ENCODE peak calls at places on chromosomes 7 and 10, in five cellular contexts. M, U, H, A and K are unnamed samples.

GRCh38 chr7:50739744-50740455 is 42.8 kb downstream of the GRB10 start:
- DNase-seq in U (no peak), M (peak; percentile 60), H (no peak), A (no peak), K (no peak)

GRCh38 chr10:36779238-36779846 is 346.1 kb upstream of the ANKRD30A start:
- DNase-seq in M (no peak), H (peak; percentile 11), U (no peak), A (no peak), K (no peak)

GRCh38 chr10:132507956-132508490 is 29.6 kb upstream of the INPP5A start:
- DNase-seq in H (no peak), A (no peak), M (no peak), U (peak; percentile 39), K (peak; percentile 51)

GRCh38 chr7:69598487-69599148 is 343 bp downstream of the AUTS2 start:
- DNase-seq in H (no peak), M (no peak), A (no peak), U (peak; percentile 41), K (peak; percentile 26)

GRCh38 chr10:84783386-84783785 is 455.0 kb downstream of the CCSER2 start:
- DNase-seq in A (no peak), M (no peak), H (no peak), U (no peak), K (no peak)

GRCh38 chr10:99234067-99234738 is 1.4 kb downstream of the HPSE2 start:
- DNase-seq in H (peak; percentile 50), A (no peak), U (peak; percentile 66), M (no peak), K (peak; percentile 69)

GRCh38 chr10:6056411-6057135 is 5.6 kb downstream of the IL2RA start:
- DNase-seq in A (peak; percentile 11), U (no peak), H (no peak), M (no peak), K (no peak)

GRCh38 chr10:90930070-90930837 is 9.4 kb upstream of the ANKRD1 start:
- DNase-seq in M (no peak), H (no peak), U (peak; percentile 45), A (peak; percentile 89), K (no peak)

GRCh38 chr10:48750019-48750418 is 65.3 kb downstream of the WDFY4 start:
- DNase-seq in M (no peak), A (no peak), U (no peak), H (no peak), K (no peak)

GRCh38 chr7:82442492-82443043 is 1.0 kb downstream of the CACNA2D1 start:
- DNase-seq in H (no peak), M (no peak), U (no peak), A (no peak), K (peak; percentile 56)

GRCh38 chr7:122307228-122307619 is 2.7 kb upstream of the FEZF1 start:
- DNase-seq in A (no peak), U (no peak), M (no peak), H (no peak), K (no peak)

GRCh38 chr7:37081436-37081835 is 357.1 kb upstream of the AOAH start:
- DNase-seq in M (no peak), U (no peak), H (peak; percentile 41), A (no peak), K (peak; percentile 29)

GRCh38 chr10:119942973-119943372 is 50.4 kb downstream of the SEC23IP start:
- DNase-seq in M (no peak), U (no peak), H (no peak), A (no peak), K (no peak)